ENCODE peak calls at places on chromosome 19, in eight cellular contexts. F is upper lobe of left lung; T is naive thymus-derived CD8-positive, alpha-beta T cell; G is stimulated activated naive B cell treated with anti-CD40 and anti-IgM and Interleukin-4, amounts not matched to agents 10 μg/mL and 1 μg/mL and 100 μg/mL, for 72 hours; S is heart left ventricle; L is activated T-cell treated with anti-CD3 and anti-CD28 coated beads, Interleukin-2, amount 50 U/mL, for 72 hours; J is T-cell; W is right cardiac atrium. H is an unnamed sample.
A peak's percentile ranks its signal among the peaks of the same experiment; 100 is the strongest.

GRCh38 chr19:952680-953500 is 27.1 kb downstream of the ARID3A start:
- ATAC-seq in F (no peak), T (no peak), G (no peak), S (no peak), L (no peak), J (no peak), W (no peak), H (no peak)

GRCh38 chr19:32165750-32166149 is 179.7 kb upstream of the ZNF507 start:
- ATAC-seq in F (no peak), T (no peak), G (no peak), S (no peak), L (no peak), J (no peak), W (no peak), H (no peak)

GRCh38 chr19:32581704-32582164 is 744 bp downstream of the PDCD5 start:
- ATAC-seq in F (no peak), T (no peak), G (no peak), S (peak; percentile 34), L (peak; percentile 1), J (no peak), W (peak; percentile 47), H (no peak)

GRCh38 chr19:6514926-6515325 is 12.8 kb upstream of the TUBB4A start:
- ATAC-seq in F (no peak), T (no peak), G (no peak), S (no peak), L (no peak), J (no peak), W (no peak), H (no peak)

GRCh38 chr19:2957160-2957559 is 12.4 kb upstream of the ZNF77 start:
- ATAC-seq in F (no peak), T (no peak), G (no peak), S (no peak), L (no peak), J (no peak), W (no peak), H (no peak)

GRCh38 chr19:13137290-13137794 is 12.8 kb downstream of the STX10 start:
- ATAC-seq in F (no peak), T (no peak), G (no peak), S (no peak), L (no peak), J (no peak), W (no peak), H (no peak)

GRCh38 chr19:8489591-8490394 is 12.6 kb downstream of the PRAM1 start:
- ATAC-seq in F (peak; percentile 67), T (no peak), G (no peak), S (peak; percentile 2), L (no peak), J (no peak), W (peak; percentile 6), H (no peak)

GRCh38 chr19:15260939-15261338 is 28.7 kb upstream of the EPHX3 start:
- ATAC-seq in F (no peak), T (no peak), G (no peak), S (no peak), L (no peak), J (no peak), W (no peak), H (no peak)

GRCh38 chr19:57191141-57192063 is at the start of gene ZNF264:
- ATAC-seq in F (peak; percentile 96), T (peak; percentile 96), G (peak; percentile 99), S (peak; percentile 99), L (peak; percentile 98), J (peak; percentile 98), W (peak; percentile 99), H (peak; percentile 94)

GRCh38 chr19:58227964-58228583 is 640 bp upstream of the ZNF544 start:
- ATAC-seq in F (no peak), T (peak; percentile 5), G (peak; percentile 5), S (peak; percentile 4), L (no peak), J (no peak), W (no peak), H (no peak)

GRCh38 chr19:15732388-15732787 is 4.6 kb downstream of the OR10H2 start:
- ATAC-seq in F (no peak), T (no peak), G (no peak), S (no peak), L (no peak), J (no peak), W (no peak), H (no peak)

GRCh38 chr19:2722541-2723344 is 1.6 kb upstream of the DIRAS1 start:
- ATAC-seq in F (peak; percentile 67), T (no peak), G (no peak), S (peak; percentile 84), L (no peak), J (no peak), W (peak; percentile 83), H (peak; percentile 90)

GRCh38 chr19:2352121-2352520 is 7.9 kb upstream of the TMPRSS9 start:
- ATAC-seq in F (no peak), T (no peak), G (no peak), S (no peak), L (no peak), J (no peak), W (peak; percentile 7), H (no peak)

GRCh38 chr19:13938361-13939027 is at the start of gene PODNL1:
- ATAC-seq in F (peak; percentile 69), T (no peak), G (no peak), S (peak; percentile 54), L (no peak), J (no peak), W (peak; percentile 46), H (peak; percentile 51)

GRCh38 chr19:35484637-35485036 is 5.6 kb downstream of the KRTDAP start:
- ATAC-seq in F (no peak), T (no peak), G (peak; percentile 99), S (no peak), L (peak; percentile 77), J (no peak), W (peak; percentile 36), H (no peak)

GRCh38 chr19:21680026-21680425 is 87.4 kb downstream of the ZNF100 start:
- ATAC-seq in F (no peak), T (no peak), G (no peak), S (no peak), L (no peak), J (no peak), W (no peak), H (no peak)

GRCh38 chr19:34644991-34645461 is 31.9 kb downstream of the SCGB2B2 start:
- ATAC-seq in F (no peak), T (no peak), G (no peak), S (peak; percentile 55), L (no peak), J (no peak), W (peak; percentile 59), H (no peak)

GRCh38 chr19:41758846-41759245 is 3.5 kb downstream of the CEACAM6 start:
- ATAC-seq in F (no peak), T (no peak), G (no peak), S (no peak), L (no peak), J (no peak), W (no peak), H (no peak)

GRCh38 chr19:5002143-5002542 is 33.2 kb downstream of the KDM4B start:
- ATAC-seq in F (no peak), T (no peak), G (no peak), S (no peak), L (no peak), J (no peak), W (no peak), H (no peak)

H was measured in gastroesophageal sphincter.